ENCODE peak calls at places on chromosomes 11 and 22, in five cellular contexts. One of them, this sample, is unnamed.

GRCh38 chr22:42863349-42863911 is 6.4 kb upstream of the ARFGAP3 start:
- DNase-seq in suprapubic skin: no peak
- DNase-seq in GM12891: no peak
- DNase-seq in prostate gland: no peak
- DNase-seq in vagina: no peak
- DNase-seq in this sample: no peak

GRCh38 chr11:13098067-13098466 is 89.0 kb downstream of the RASSF10 start:
- DNase-seq in prostate gland: peak; percentile 58
- DNase-seq in vagina: no peak
- DNase-seq in GM12891: no peak
- DNase-seq in suprapubic skin: no peak
- DNase-seq in this sample: no peak

GRCh38 chr11:128776434-128777284 is 82.8 kb downstream of the FLI1 start:
- DNase-seq in GM12891: peak; percentile 48
- DNase-seq in suprapubic skin: no peak
- DNase-seq in vagina: no peak
- DNase-seq in prostate gland: no peak
- DNase-seq in this sample: peak; percentile 44

GRCh38 chr11:44625759-44626523 is 60.5 kb downstream of the CD82 start:
- DNase-seq in vagina: peak; percentile 58
- DNase-seq in GM12891: no peak
- DNase-seq in prostate gland: peak; percentile 2
- DNase-seq in suprapubic skin: peak; percentile 60
- DNase-seq in this sample: no peak

GRCh38 chr11:93757924-93758865 is 16.7 kb downstream of the C11orf54 start:
- DNase-seq in GM12891: no peak
- DNase-seq in vagina: no peak
- DNase-seq in suprapubic skin: no peak
- DNase-seq in prostate gland: no peak
- DNase-seq in this sample: no peak

GRCh38 chr11:33802414-33802950 is 28.2 kb upstream of the FBXO3 start:
- DNase-seq in GM12891: no peak
- DNase-seq in vagina: no peak
- DNase-seq in suprapubic skin: no peak
- DNase-seq in prostate gland: peak; percentile 23
- DNase-seq in this sample: no peak

GRCh38 chr11:4087551-4087950 is 7.0 kb upstream of the RRM1 start:
- DNase-seq in suprapubic skin: no peak
- DNase-seq in GM12891: no peak
- DNase-seq in prostate gland: no peak
- DNase-seq in vagina: no peak
- DNase-seq in this sample: no peak

GRCh38 chr22:48918585-48919186 is 909.0 kb downstream of the BRD1 start:
- DNase-seq in vagina: no peak
- DNase-seq in suprapubic skin: no peak
- DNase-seq in GM12891: no peak
- DNase-seq in prostate gland: no peak
- DNase-seq in this sample: no peak

GRCh38 chr22:48536691-48537591 is 1290.7 kb downstream of the BRD1 start:
- DNase-seq in prostate gland: peak; percentile 31
- DNase-seq in GM12891: no peak
- DNase-seq in vagina: no peak
- DNase-seq in suprapubic skin: no peak
- DNase-seq in this sample: no peak

GRCh38 chr11:63592975-63593395 is 21.2 kb downstream of the PLAAT3 start:
- DNase-seq in prostate gland: no peak
- DNase-seq in suprapubic skin: no peak
- DNase-seq in vagina: no peak
- DNase-seq in GM12891: no peak
- DNase-seq in this sample: no peak

GRCh38 chr11:111913997-111914396 is 1.5 kb downstream of the HSPB2 start:
- DNase-seq in vagina: no peak
- DNase-seq in prostate gland: no peak
- DNase-seq in GM12891: no peak
- DNase-seq in suprapubic skin: no peak
- DNase-seq in this sample: no peak

GRCh38 chr11:46664612-46665011 is 35.8 kb downstream of the ARHGAP1 start:
- DNase-seq in GM12891: no peak
- DNase-seq in prostate gland: no peak
- DNase-seq in vagina: no peak
- DNase-seq in suprapubic skin: peak; percentile 64
- DNase-seq in this sample: no peak

GRCh38 chr11:125460275-125460674 is 35.8 kb downstream of the FEZ1 start:
- DNase-seq in GM12891: no peak
- DNase-seq in suprapubic skin: no peak
- DNase-seq in prostate gland: no peak
- DNase-seq in vagina: no peak
- DNase-seq in this sample: no peak

GRCh38 chr11:125935629-125936199 is 10.1 kb upstream of the VSIG10L2 start:
- DNase-seq in GM12891: no peak
- DNase-seq in prostate gland: no peak
- DNase-seq in suprapubic skin: no peak
- DNase-seq in vagina: peak; percentile 64
- DNase-seq in this sample: no peak

GRCh38 chr11:65576232-65576866 is 496 bp downstream of the EHBP1L1 start:
- DNase-seq in vagina: no peak
- DNase-seq in suprapubic skin: no peak
- DNase-seq in prostate gland: no peak
- DNase-seq in GM12891: no peak
- DNase-seq in this sample: no peak

GRCh38 chr11:65575568-65576231 is at the start of gene EHBP1L1:
- DNase-seq in suprapubic skin: no peak
- DNase-seq in prostate gland: no peak
- DNase-seq in GM12891: peak; percentile 92
- DNase-seq in vagina: no peak
- DNase-seq in this sample: peak; percentile 88

GRCh38 chr11:65578134-65578533 is 2.3 kb downstream of the EHBP1L1 start:
- DNase-seq in prostate gland: no peak
- DNase-seq in suprapubic skin: no peak
- DNase-seq in GM12891: no peak
- DNase-seq in vagina: no peak
- DNase-seq in this sample: no peak

GRCh38 chr11:65577756-65578109 is 1.9 kb downstream of the EHBP1L1 start:
- DNase-seq in prostate gland: no peak
- DNase-seq in suprapubic skin: no peak
- DNase-seq in vagina: no peak
- DNase-seq in GM12891: no peak
- DNase-seq in this sample: no peak

DNA sequence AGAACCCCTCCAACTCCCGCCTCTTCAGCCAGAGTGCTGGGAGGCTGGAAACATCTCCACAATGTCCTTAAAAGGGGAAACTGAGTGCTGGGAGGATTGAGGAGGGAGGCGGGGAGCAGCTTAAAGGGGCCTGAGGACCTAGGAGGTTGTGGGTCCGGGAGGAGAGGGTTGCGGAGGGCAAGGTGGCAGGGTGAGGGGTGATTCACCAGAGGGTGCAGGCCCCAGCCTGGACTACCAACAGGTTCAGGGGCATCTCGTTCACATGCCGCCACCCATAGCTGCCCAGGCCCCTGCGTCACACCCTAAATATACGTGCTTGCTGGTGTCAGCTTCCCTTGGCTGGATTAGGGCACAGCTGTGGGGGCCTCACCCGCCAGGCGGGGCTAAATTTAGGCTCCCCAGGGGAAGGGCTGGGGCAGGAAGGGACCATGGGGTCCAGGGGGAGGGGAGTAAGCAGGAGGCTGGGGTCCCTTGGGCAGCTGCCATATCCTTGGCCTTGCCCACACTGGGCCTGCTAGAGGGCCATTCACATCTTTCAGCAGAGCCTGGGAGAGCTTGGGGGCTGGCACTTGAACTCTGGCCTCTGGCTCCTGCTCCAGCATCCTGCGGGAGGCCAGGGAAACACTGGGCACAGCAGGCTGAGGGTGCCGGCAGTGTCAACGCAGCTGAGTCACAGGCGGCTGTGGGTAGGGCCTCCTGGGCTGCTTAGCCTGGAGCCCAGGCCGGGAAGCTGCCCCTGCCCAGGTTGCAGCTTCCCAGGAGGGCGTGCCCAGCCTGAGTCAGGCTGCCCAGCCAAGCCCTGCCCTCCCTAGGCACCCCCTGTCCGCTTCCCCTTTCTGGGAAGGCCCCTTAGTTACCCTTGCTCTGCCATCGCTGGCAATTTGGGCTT is 1.3 kb downstream of the EHBP1L1 start:
- DNase-seq in GM12891: no peak
- DNase-seq in prostate gland: no peak
- DNase-seq in suprapubic skin: no peak
- DNase-seq in vagina: no peak
- DNase-seq in this sample: no peak
- TF ChIP-seq POLR2A in GM12891: no peak
- TF ChIP-seq POLR2A in prostate gland: peak; percentile 66
- TF ChIP-seq POLR2A in suprapubic skin: no peak
- TF ChIP-seq POLR2A in vagina: no peak
- TF ChIP-seq POLR2A in this sample: no peak

DNA sequence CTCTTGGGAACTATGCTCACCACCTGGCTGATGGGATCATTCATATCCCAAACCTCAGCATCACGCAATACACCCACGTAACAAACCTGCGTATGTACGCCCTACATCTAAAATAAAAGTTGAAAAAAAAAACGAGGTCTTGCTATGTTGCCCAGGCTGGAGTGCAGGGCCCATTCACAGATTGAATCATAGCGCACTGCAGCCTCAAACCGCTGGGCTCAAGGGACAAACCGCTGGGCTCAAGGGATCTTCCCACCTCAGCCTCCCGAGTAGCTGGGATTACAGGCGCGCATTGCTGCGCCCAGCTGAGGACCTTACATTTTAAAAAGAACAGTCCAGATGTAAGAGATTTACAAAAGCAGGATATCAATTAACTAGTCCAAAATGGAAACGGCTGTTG is 41.9 kb upstream of the EMID1 start:
- DNase-seq in suprapubic skin: no peak
- DNase-seq in prostate gland: no peak
- DNase-seq in GM12891: no peak
- DNase-seq in vagina: no peak
- DNase-seq in this sample: no peak
- TF ChIP-seq POLR2AphosphoS5 in suprapubic skin: no peak
- TF ChIP-seq POLR2AphosphoS5 in prostate gland: no peak
- TF ChIP-seq POLR2AphosphoS5 in GM12891: no peak
- TF ChIP-seq POLR2AphosphoS5 in vagina: no peak
- TF ChIP-seq POLR2AphosphoS5 in this sample: no peak

DNA sequence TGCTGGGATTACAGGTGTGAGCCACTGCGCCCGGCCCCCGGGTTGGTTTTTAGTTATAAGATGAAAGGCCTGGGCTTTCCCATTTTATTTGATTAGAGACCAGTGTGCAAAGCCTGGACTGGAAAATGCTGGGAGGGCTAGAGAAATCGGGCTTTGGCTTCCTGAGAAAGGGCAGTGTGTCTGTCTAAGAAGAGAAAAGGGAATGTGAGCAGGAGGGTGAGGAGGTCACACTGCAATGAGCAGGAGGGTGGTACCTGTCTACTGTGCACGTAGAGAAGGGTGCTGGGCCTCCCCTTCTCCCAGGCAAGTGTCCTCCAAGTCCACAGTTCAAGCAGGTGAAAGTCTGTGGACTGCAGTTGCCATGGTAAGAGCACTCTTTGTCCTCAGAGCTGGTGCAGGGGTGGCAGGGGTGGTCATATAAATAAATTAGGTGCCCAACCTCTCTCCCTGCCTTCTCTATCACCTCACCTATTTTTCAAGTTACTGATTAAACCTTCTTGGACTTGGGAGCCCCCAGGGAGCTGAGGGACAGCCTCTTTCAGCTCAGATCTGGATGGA is 30.8 kb downstream of the SLC5A1 start:
- DNase-seq in GM12891: no peak
- DNase-seq in prostate gland: no peak
- DNase-seq in vagina: no peak
- DNase-seq in suprapubic skin: no peak
- DNase-seq in this sample: no peak
- TF ChIP-seq POLR2A in GM12891: no peak
- TF ChIP-seq POLR2A in prostate gland: no peak
- TF ChIP-seq POLR2A in vagina: no peak
- TF ChIP-seq POLR2A in suprapubic skin: no peak
- TF ChIP-seq POLR2A in this sample: no peak

GRCh38 chr11:76627541-76628082 is 42.9 kb downstream of the LRRC32 start:
- DNase-seq in prostate gland: no peak
- DNase-seq in GM12891: no peak
- DNase-seq in suprapubic skin: no peak
- DNase-seq in vagina: no peak
- DNase-seq in this sample: no peak

GRCh38 chr11:76628408-76628947 is 42.1 kb downstream of the LRRC32 start:
- DNase-seq in suprapubic skin: no peak
- DNase-seq in prostate gland: no peak
- DNase-seq in vagina: no peak
- DNase-seq in GM12891: no peak
- DNase-seq in this sample: no peak

GRCh38 chr11:76625787-76626186 is 44.8 kb downstream of the LRRC32 start:
- DNase-seq in suprapubic skin: no peak
- DNase-seq in vagina: no peak
- DNase-seq in prostate gland: no peak
- DNase-seq in GM12891: no peak
- DNase-seq in this sample: no peak

GRCh38 chr11:76626266-76626665 is 44.3 kb downstream of the LRRC32 start:
- DNase-seq in vagina: no peak
- DNase-seq in GM12891: no peak
- DNase-seq in suprapubic skin: no peak
- DNase-seq in prostate gland: no peak
- DNase-seq in this sample: no peak

GRCh38 chr11:76626921-76627391 is 43.6 kb downstream of the LRRC32 start:
- DNase-seq in prostate gland: no peak
- DNase-seq in GM12891: peak; percentile 41
- DNase-seq in vagina: no peak
- DNase-seq in suprapubic skin: no peak
- DNase-seq in this sample: peak; percentile 49
- TF ChIP-seq POLR2AphosphoS5 in prostate gland: no peak
- TF ChIP-seq POLR2AphosphoS5 in GM12891: no peak
- TF ChIP-seq POLR2AphosphoS5 in vagina: no peak
- TF ChIP-seq POLR2AphosphoS5 in suprapubic skin: no peak
- TF ChIP-seq POLR2AphosphoS5 in this sample: peak; percentile 31